ENCODE peak calls at places on chromosomes 3 and 15, in four cellular contexts. One of them, this sample, is unnamed.

GRCh38 chr15:78767331-78767951 is 43.8 kb downstream of the ADAMTS7 start:
- DNase-seq in IMR-90: no peak
- DNase-seq in GM12878: no peak
- DNase-seq in H1: no peak
- DNase-seq in this sample: no peak

GRCh38 chr3:45065373-45065720 is 39.2 kb downstream of the CLEC3B start:
- DNase-seq in IMR-90: no peak
- DNase-seq in GM12878: no peak
- DNase-seq in H1: no peak
- DNase-seq in this sample: no peak

GRCh38 chr15:63434567-63435219 is 53.0 kb upstream of the CA12 start:
- DNase-seq in IMR-90: no peak
- DNase-seq in GM12878: no peak
- DNase-seq in H1: no peak
- DNase-seq in this sample: no peak

GRCh38 chr3:188294823-188295487 is 141.0 kb downstream of the LPP start:
- DNase-seq in IMR-90: peak
- DNase-seq in GM12878: no peak
- DNase-seq in H1: no peak
- DNase-seq in this sample: no peak

GRCh38 chr3:69462022-69462825 is 76.3 kb upstream of the FRMD4B start:
- DNase-seq in IMR-90: no peak
- DNase-seq in GM12878: no peak
- DNase-seq in H1: no peak
- DNase-seq in this sample: no peak

GRCh38 chr3:46946856-46947544 is 29.5 kb downstream of the CCDC12 start:
- DNase-seq in IMR-90: peak
- DNase-seq in GM12878: no peak
- DNase-seq in H1: no peak
- DNase-seq in this sample: peak

GRCh38 chr3:132180337-132180791 is 136.8 kb upstream of the ACP3 start:
- DNase-seq in IMR-90: peak
- DNase-seq in GM12878: peak
- DNase-seq in H1: peak
- DNase-seq in this sample: no peak

GRCh38 chr3:106578911-106579310 is 710.1 kb upstream of the CBLB start:
- DNase-seq in IMR-90: peak
- DNase-seq in GM12878: no peak
- DNase-seq in H1: no peak
- DNase-seq in this sample: no peak

GRCh38 chr15:47586653-47587224 is 130.6 kb upstream of the SEMA6D start:
- DNase-seq in IMR-90: no peak
- DNase-seq in GM12878: no peak
- DNase-seq in H1: no peak
- DNase-seq in this sample: no peak

GRCh38 chr3:12423918-12424634 is 60.2 kb upstream of the TSEN2 start:
- DNase-seq in IMR-90: peak
- DNase-seq in GM12878: no peak
- DNase-seq in H1: peak
- DNase-seq in this sample: no peak

GRCh38 chr3:107496855-107497254 is 25.9 kb upstream of the BBX start:
- DNase-seq in IMR-90: peak
- DNase-seq in GM12878: no peak
- DNase-seq in H1: no peak
- DNase-seq in this sample: no peak

GRCh38 chr3:149650828-149651227 is 7.0 kb downstream of the WWTR1 start:
- DNase-seq in IMR-90: no peak
- DNase-seq in GM12878: no peak
- DNase-seq in H1: no peak
- DNase-seq in this sample: no peak

GRCh38 chr3:149647812-149648211 is 10.0 kb downstream of the WWTR1 start:
- DNase-seq in IMR-90: no peak
- DNase-seq in GM12878: no peak
- DNase-seq in H1: no peak
- DNase-seq in this sample: no peak

GRCh38 chr3:149646181-149646766 is 11.6 kb downstream of the WWTR1 start:
- DNase-seq in IMR-90: peak
- DNase-seq in GM12878: no peak
- DNase-seq in H1: no peak
- DNase-seq in this sample: peak

GRCh38 chr3:149647285-149647684 is 10.5 kb downstream of the WWTR1 start:
- DNase-seq in IMR-90: no peak
- DNase-seq in GM12878: no peak
- DNase-seq in H1: no peak
- DNase-seq in this sample: no peak

GRCh38 chr3:149648525-149648924 is 9.3 kb downstream of the WWTR1 start:
- DNase-seq in IMR-90: no peak
- DNase-seq in GM12878: no peak
- DNase-seq in H1: no peak
- DNase-seq in this sample: no peak
- TF ChIP-seq CHD1 in IMR-90: no peak
- TF ChIP-seq CHD1 in GM12878: no peak
- TF ChIP-seq CHD1 in H1: no peak
- TF ChIP-seq CHD1 in this sample: no peak

GRCh38 chr3:183540501-183541234 is 14.8 kb downstream of the KLHL6 start:
- DNase-seq in IMR-90: no peak
- DNase-seq in GM12878: no peak
- DNase-seq in H1: no peak
- DNase-seq in this sample: no peak
- H3K4me3 ChIP-seq in IMR-90: no peak
- H3K4me3 ChIP-seq in GM12878: peak
- H3K4me3 ChIP-seq in H1: no peak
- H3K4me3 ChIP-seq in this sample: no peak

DNA sequence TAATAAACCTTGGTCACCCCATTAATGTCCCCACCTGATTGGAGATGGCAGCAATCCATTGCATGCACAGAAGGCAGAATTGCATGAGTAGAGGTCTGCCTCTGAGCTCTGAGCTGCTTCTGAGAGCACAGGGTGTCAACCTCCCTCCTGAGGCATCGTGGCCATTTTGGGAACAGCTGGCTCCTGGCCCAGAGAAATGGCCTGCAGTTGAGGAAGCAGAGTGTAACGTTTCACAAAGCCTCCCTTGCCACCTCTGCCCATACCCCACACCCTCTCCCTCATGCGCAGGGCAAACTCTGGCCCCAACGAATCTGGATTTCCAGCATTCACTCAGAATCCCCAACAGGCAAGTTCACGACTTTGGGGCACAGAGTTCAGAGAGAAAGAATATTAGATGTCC is 198.9 kb downstream of the ADAMTS9 start:
- DNase-seq in IMR-90: no peak
- DNase-seq in GM12878: no peak
- DNase-seq in H1: no peak
- DNase-seq in this sample: no peak
- TF ChIP-seq CHD1 in IMR-90: no peak
- TF ChIP-seq CHD1 in GM12878: no peak
- TF ChIP-seq CHD1 in H1: no peak
- TF ChIP-seq CHD1 in this sample: no peak

DNA sequence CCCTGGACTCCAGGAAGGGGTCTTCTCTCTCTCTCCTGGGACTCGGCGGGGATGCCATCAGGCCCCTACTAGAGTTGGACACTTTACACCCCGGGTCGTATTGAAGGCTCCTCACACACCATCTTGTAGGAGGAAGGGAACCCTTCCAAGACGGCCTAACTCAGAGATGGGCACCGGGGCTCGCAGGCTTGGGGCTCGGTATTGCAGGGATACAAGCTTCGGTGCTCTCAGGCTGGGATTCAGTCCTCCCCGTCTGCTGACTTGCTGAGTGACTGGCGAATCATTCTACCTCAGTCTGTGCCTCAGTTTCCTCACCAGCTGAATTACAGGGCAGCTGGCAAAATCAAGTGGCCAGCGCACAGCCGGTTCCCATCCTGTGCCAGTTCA is 419 bp upstream of the CALML4 start:
- DNase-seq in IMR-90: no peak
- DNase-seq in GM12878: no peak
- DNase-seq in H1: no peak
- DNase-seq in this sample: no peak
- H3K4me3 ChIP-seq in IMR-90: no peak
- H3K4me3 ChIP-seq in GM12878: no peak
- H3K4me3 ChIP-seq in H1: no peak
- H3K4me3 ChIP-seq in this sample: peak

DNA sequence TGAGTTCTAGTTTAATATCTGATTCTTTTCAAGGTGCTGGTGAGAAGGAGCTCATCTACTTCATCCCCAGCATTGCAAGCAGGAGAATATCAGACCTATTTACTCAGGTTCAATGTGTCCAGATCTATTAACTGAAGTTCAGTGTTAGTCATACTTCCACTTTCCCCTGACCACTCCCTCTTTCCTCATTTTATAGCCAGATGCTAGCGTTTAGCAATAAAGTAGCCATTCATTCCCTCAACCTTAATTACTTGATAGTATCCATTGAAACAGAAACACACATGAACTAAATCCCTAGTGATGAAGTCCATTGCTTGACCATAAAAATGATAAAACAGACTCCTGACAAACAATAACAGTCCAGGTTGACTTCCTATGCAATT is 60.0 kb downstream of the RPL22L1 start:
- DNase-seq in IMR-90: peak
- DNase-seq in GM12878: no peak
- DNase-seq in H1: no peak
- DNase-seq in this sample: no peak
- TF ChIP-seq CHD1 in IMR-90: no peak
- TF ChIP-seq CHD1 in GM12878: no peak
- TF ChIP-seq CHD1 in H1: no peak
- TF ChIP-seq CHD1 in this sample: no peak

This sample was measured in K562.